ENCODE peak calls at places on chromosomes 12 and 14, in six cellular contexts. One of them, this sample, is unnamed.

GRCh38 chr14:26765768-26766550 is 168.1 kb upstream of the NOVA1 start:
- DNase-seq in lower leg skin: no peak
- DNase-seq in Daoy: peak; percentile 85
- DNase-seq in right cardiac atrium: peak; percentile 76
- DNase-seq in NCI-H1930: no peak
- DNase-seq in sciatic nerve: peak; percentile 69
- DNase-seq in this sample: peak; percentile 55

GRCh38 chr14:67579040-67579439 is 21.0 kb downstream of the PIGH start:
- DNase-seq in lower leg skin: no peak
- DNase-seq in right cardiac atrium: no peak
- DNase-seq in Daoy: no peak
- DNase-seq in sciatic nerve: peak; percentile 28
- DNase-seq in NCI-H1930: no peak
- DNase-seq in this sample: no peak

GRCh38 chr12:31820832-31821231 is 92.0 kb upstream of the AMN1 start:
- DNase-seq in NCI-H1930: no peak
- DNase-seq in Daoy: no peak
- DNase-seq in lower leg skin: no peak
- DNase-seq in right cardiac atrium: no peak
- DNase-seq in sciatic nerve: no peak
- DNase-seq in this sample: no peak

GRCh38 chr12:121916719-121917118 is 1.7 kb upstream of the CFAP251 start:
- DNase-seq in lower leg skin: no peak
- DNase-seq in Daoy: no peak
- DNase-seq in right cardiac atrium: no peak
- DNase-seq in NCI-H1930: no peak
- DNase-seq in sciatic nerve: no peak
- DNase-seq in this sample: peak; percentile 17

GRCh38 chr14:70811578-70811977 is 2.3 kb upstream of the MAP3K9 start:
- DNase-seq in sciatic nerve: no peak
- DNase-seq in NCI-H1930: no peak
- DNase-seq in lower leg skin: no peak
- DNase-seq in right cardiac atrium: no peak
- DNase-seq in Daoy: peak; percentile 37
- DNase-seq in this sample: peak; percentile 46

GRCh38 chr12:4245446-4245845 is 28.1 kb upstream of the CCND2 start:
- DNase-seq in NCI-H1930: no peak
- DNase-seq in lower leg skin: no peak
- DNase-seq in right cardiac atrium: no peak
- DNase-seq in sciatic nerve: no peak
- DNase-seq in Daoy: no peak
- DNase-seq in this sample: no peak

GRCh38 chr14:61581340-61581739 is 114.0 kb upstream of the HIF1A start:
- DNase-seq in NCI-H1930: no peak
- DNase-seq in Daoy: no peak
- DNase-seq in right cardiac atrium: no peak
- DNase-seq in sciatic nerve: no peak
- DNase-seq in lower leg skin: no peak
- DNase-seq in this sample: no peak

GRCh38 chr12:51632598-51632997 is 41.6 kb downstream of the SCN8A start:
- DNase-seq in Daoy: no peak
- DNase-seq in right cardiac atrium: no peak
- DNase-seq in lower leg skin: no peak
- DNase-seq in NCI-H1930: no peak
- DNase-seq in sciatic nerve: no peak
- DNase-seq in this sample: no peak

GRCh38 chr12:125148316-125148715 is 83.1 kb downstream of the AACS start:
- DNase-seq in right cardiac atrium: no peak
- DNase-seq in lower leg skin: no peak
- DNase-seq in NCI-H1930: no peak
- DNase-seq in Daoy: no peak
- DNase-seq in sciatic nerve: no peak
- DNase-seq in this sample: no peak

GRCh38 chr12:57214398-57214781 is 2.2 kb upstream of the NXPH4 start:
- DNase-seq in sciatic nerve: no peak
- DNase-seq in Daoy: peak; percentile 72
- DNase-seq in NCI-H1930: peak; percentile 24
- DNase-seq in right cardiac atrium: peak; percentile 85
- DNase-seq in lower leg skin: peak; percentile 92
- DNase-seq in this sample: peak; percentile 56

GRCh38 chr12:724194-724855 is 28.1 kb upstream of the WNK1 start:
- DNase-seq in Daoy: peak; percentile 35
- DNase-seq in sciatic nerve: no peak
- DNase-seq in NCI-H1930: no peak
- DNase-seq in lower leg skin: no peak
- DNase-seq in right cardiac atrium: no peak
- DNase-seq in this sample: peak; percentile 48

GRCh38 chr14:103103461-103104388 is 9.2 kb downstream of the EXOC3L4 start:
- DNase-seq in NCI-H1930: no peak
- DNase-seq in lower leg skin: no peak
- DNase-seq in right cardiac atrium: peak; percentile 88
- DNase-seq in Daoy: peak; percentile 73
- DNase-seq in sciatic nerve: no peak
- DNase-seq in this sample: peak; percentile 68

GRCh38 chr12:65966852-65967593 is 142.7 kb downstream of the HMGA2 start:
- DNase-seq in sciatic nerve: no peak
- DNase-seq in right cardiac atrium: no peak
- DNase-seq in Daoy: no peak
- DNase-seq in NCI-H1930: no peak
- DNase-seq in lower leg skin: no peak
- DNase-seq in this sample: no peak

GRCh38 chr14:103716091-103716801 is 636 bp downstream of the ZFYVE21 start:
- DNase-seq in lower leg skin: no peak
- DNase-seq in sciatic nerve: peak; percentile 76
- DNase-seq in NCI-H1930: no peak
- DNase-seq in right cardiac atrium: peak; percentile 79
- DNase-seq in Daoy: peak; percentile 39
- DNase-seq in this sample: no peak

GRCh38 chr14:58884442-58884841 is 246.7 kb downstream of the DACT1 start:
- DNase-seq in sciatic nerve: no peak
- DNase-seq in lower leg skin: no peak
- DNase-seq in Daoy: no peak
- DNase-seq in NCI-H1930: no peak
- DNase-seq in right cardiac atrium: no peak
- DNase-seq in this sample: no peak

GRCh38 chr14:102554835-102555819 is 37.3 kb upstream of the RCOR1 start:
- DNase-seq in lower leg skin: peak; percentile 90
- DNase-seq in Daoy: peak; percentile 70
- DNase-seq in NCI-H1930: no peak
- DNase-seq in sciatic nerve: peak; percentile 70
- DNase-seq in right cardiac atrium: peak; percentile 74
- DNase-seq in this sample: no peak